ENCODE peak calls at places on chromosomes 1 and 21, in seven cellular contexts. U is LoVo, R is epithelial cell of esophagus, D is SW480, Z is heart right ventricle, Y is GM12878, F is T-cell. A is an unnamed sample.

GRCh38 chr1:2112280-2112701 is 62.1 kb downstream of the PRKCZ start:
- DNase-seq in U (no peak), R (no peak), D (no peak), Z (peak; percentile 8), Y (peak; percentile 28), F (no peak), A (no peak)

GRCh38 chr1:224736619-224737352 is 120.7 kb downstream of the CNIH3 start:
- DNase-seq in U (no peak), R (no peak), D (no peak), Z (peak; percentile 20), Y (peak; percentile 93), F (no peak), A (no peak)

GRCh38 chr1:67850611-67851075 is 17.4 kb upstream of the GNG12 start:
- DNase-seq in U (peak; percentile 93), R (peak; percentile 95), D (peak; percentile 81), Z (peak; percentile 58), Y (no peak), F (no peak), A (no peak)

GRCh38 chr1:64038965-64039926 is 164.2 kb upstream of the UBE2U start:
- DNase-seq in U (peak; percentile 32), R (peak; percentile 98), D (peak; percentile 39), Z (no peak), Y (no peak), F (no peak), A (no peak)

GRCh38 chr1:27539901-27540861 is 50.2 kb upstream of the WASF2 start:
- DNase-seq in U (peak; percentile 66), R (peak; percentile 96), D (peak; percentile 74), Z (no peak), Y (no peak), F (no peak), A (no peak)

GRCh38 chr1:90274376-90274775 is 279.5 kb downstream of the ZNF326 start:
- DNase-seq in U (no peak), R (no peak), D (peak; percentile 41), Z (no peak), Y (no peak), F (no peak), A (no peak)

GRCh38 chr21:18522181-18522771 is 118.7 kb upstream of the TMPRSS15 start:
- DNase-seq in U (no peak), R (no peak), D (no peak), Z (no peak), Y (no peak), F (no peak), A (no peak)

GRCh38 chr21:34884346-34884929 is 164.7 kb downstream of the RUNX1 start:
- DNase-seq in U (no peak), R (no peak), D (peak; percentile 22), Z (no peak), Y (no peak), F (no peak), A (no peak)

GRCh38 chr1:211415700-211416099 is 76.3 kb downstream of the RD3 start:
- DNase-seq in U (no peak), R (peak; percentile 18), D (peak; percentile 33), Z (no peak), Y (no peak), F (no peak), A (no peak)

GRCh38 chr21:35377505-35378090 is 328.5 kb upstream of the RUNX1 start:
- DNase-seq in U (no peak), R (peak; percentile 62), D (no peak), Z (no peak), Y (no peak), F (no peak), A (no peak)

GRCh38 chr1:235077571-235078479 is 50.8 kb downstream of the TOMM20 start:
- DNase-seq in U (no peak), R (no peak), D (no peak), Z (no peak), Y (peak; percentile 90), F (no peak), A (peak; percentile 81)

GRCh38 chr1:179025975-179026812 is 500 bp downstream of the FAM20B start:
- DNase-seq in U (peak; percentile 75), R (peak; percentile 60), D (peak; percentile 72), Z (peak; percentile 80), Y (no peak), F (peak; percentile 62), A (peak; percentile 75)

GRCh38 chr1:162219461-162219860 is 150.0 kb downstream of the NOS1AP start:
- DNase-seq in U (no peak), R (no peak), D (no peak), Z (no peak), Y (no peak), F (no peak), A (no peak)

GRCh38 chr1:167904641-167905040 is 9.3 kb downstream of the ADCY10 start:
- DNase-seq in U (no peak), R (peak; percentile 55), D (no peak), Z (no peak), Y (no peak), F (no peak), A (no peak)

GRCh38 chr1:22680736-22681135 is 27.7 kb downstream of the C1QB start:
- DNase-seq in U (peak; percentile 13), R (no peak), D (peak; percentile 23), Z (no peak), Y (no peak), F (no peak), A (no peak)

GRCh38 chr1:232547938-232548484 is 81.9 kb downstream of the SIPA1L2 start:
- DNase-seq in U (no peak), R (no peak), D (no peak), Z (no peak), Y (no peak), F (no peak), A (no peak)

GRCh38 chr1:110262846-110263631 is 52.9 kb downstream of the KCNC4 start:
- DNase-seq in U (no peak), R (no peak), D (no peak), Z (no peak), Y (no peak), F (no peak), A (no peak)

GRCh38 chr1:30318864-30319718 is 404.3 kb downstream of the MATN1 start:
- DNase-seq in U (no peak), R (no peak), D (no peak), Z (no peak), Y (no peak), F (no peak), A (no peak)

GRCh38 chr1:175303308-175303707 is 110.7 kb upstream of the KIAA0040 start:
- DNase-seq in U (no peak), R (no peak), D (no peak), Z (no peak), Y (no peak), F (no peak), A (no peak)

GRCh38 chr1:115400891-115401290 is 62.8 kb upstream of the NGF start:
- DNase-seq in U (no peak), R (peak; percentile 59), D (no peak), Z (no peak), Y (no peak), F (no peak), A (no peak)

GRCh38 chr1:51690285-51690961 is 73.5 kb downstream of the OSBPL9 start:
- DNase-seq in U (no peak), R (peak; percentile 94), D (no peak), Z (no peak), Y (no peak), F (no peak), A (no peak)

GRCh38 chr1:108617008-108617723 is 43.7 kb downstream of the HENMT1 start:
- DNase-seq in U (no peak), R (no peak), D (no peak), Z (no peak), Y (no peak), F (no peak), A (no peak)

GRCh38 chr1:62407398-62408009 is 29.3 kb upstream of the USP1 start:
- DNase-seq in U (peak; percentile 58), R (peak; percentile 68), D (peak; percentile 49), Z (no peak), Y (no peak), F (no peak), A (no peak)

GRCh38 chr1:5632226-5632625 is 360.0 kb downstream of the NPHP4 start:
- DNase-seq in U (no peak), R (no peak), D (peak; percentile 52), Z (no peak), Y (no peak), F (no peak), A (peak; percentile 22)

GRCh38 chr1:199038188-199038587 is 399.3 kb downstream of the PTPRC start:
- DNase-seq in U (no peak), R (no peak), D (no peak), Z (no peak), Y (no peak), F (no peak), A (no peak)

GRCh38 chr1:159177273-159177907 is 6.0 kb downstream of the CADM3 start:
- DNase-seq in U (peak; percentile 81), R (peak; percentile 89), D (peak; percentile 74), Z (no peak), Y (no peak), F (no peak), A (no peak)

GRCh38 chr21:45796003-45796402 is 152.5 kb downstream of the PCBP3 start:
- DNase-seq in U (no peak), R (no peak), D (no peak), Z (no peak), Y (no peak), F (no peak), A (no peak)

GRCh38 chr1:27392096-27392777 is at the start of gene GPR3:
- DNase-seq in U (peak; percentile 96), R (peak; percentile 91), D (peak; percentile 88), Z (peak; percentile 93), Y (no peak), F (peak; percentile 92), A (peak; percentile 92)

GRCh38 chr1:89198500-89199072 is at the start of gene GBP4:
- DNase-seq in U (peak; percentile 3), R (peak; percentile 25), D (peak; percentile 6), Z (peak; percentile 37), Y (peak; percentile 69), F (peak; percentile 34), A (peak; percentile 44)

GRCh38 chr1:19981507-19982312 is 2.3 kb upstream of the PLA2G2A start:
- DNase-seq in U (peak; percentile 56), R (no peak), D (no peak), Z (no peak), Y (no peak), F (no peak), A (no peak)

GRCh38 chr21:16280731-16281130 is 550.9 kb downstream of the USP25 start:
- DNase-seq in U (no peak), R (no peak), D (no peak), Z (no peak), Y (no peak), F (no peak), A (no peak)

GRCh38 chr1:226632922-226633351 is 84.4 kb downstream of the STUM start:
- DNase-seq in U (no peak), R (no peak), D (no peak), Z (no peak), Y (no peak), F (no peak), A (no peak)

GRCh38 chr1:162977944-162978568 is 91.1 kb upstream of the RGS4 start:
- DNase-seq in U (no peak), R (no peak), D (no peak), Z (no peak), Y (no peak), F (no peak), A (no peak)

A was measured in stimulated activated naive CD8-positive, alpha-beta T cell treated with anti-CD3 and anti-CD28 coated beads, Interleukin-15, amount 100 ng/mL, for 72 hours.